ENCODE peak calls at places on chromosomes 3 and 15, in five cellular contexts. Q is fibroblast of lung, A is SK-N-SH, J is mesenchymal stem cell, I is GM23248. U is an unnamed sample. For H3K4me1, the result is how much of the 10 kb centered on the place peaks cover.

GRCh38 chr3:197117107-197117506 is 87.5 kb upstream of the MELTF start:
- DNase-seq in I (peak), A (no peak), Q (peak), J (peak), U (peak)

GRCh38 chr3:148606979-148607378 is 90.7 kb upstream of the AGTR1 start:
- DNase-seq in J (no peak), A (no peak), I (no peak), Q (no peak), U (no peak)

GRCh38 chr15:76199106-76200082 is 111.9 kb downstream of the ETFA start:
- DNase-seq in Q (peak), J (peak), A (no peak), I (peak), U (peak)

GRCh38 chr3:132154619-132155018 is 119.8 kb upstream of the CPNE4 start:
- DNase-seq in A (no peak), J (no peak), I (no peak), Q (no peak), U (no peak)

GRCh38 chr3:33030802-33031201 is 66.1 kb downstream of the GLB1 start:
- DNase-seq in J (no peak), Q (no peak), A (no peak), I (no peak), U (no peak)

GRCh38 chr15:59611277-59612260 is at the start of gene GCNT3:
- DNase-seq in I (peak), A (no peak), Q (peak), J (peak), U (peak)

GRCh38 chr3:138348950-138349739 is 766 bp downstream of the MRAS start:
- DNase-seq in A (peak), Q (peak), J (peak), I (peak), U (no peak)

GRCh38 chr3:42749753-42750231 is 23.3 kb downstream of the CCDC13 start:
- DNase-seq in J (no peak), I (peak), A (no peak), Q (no peak), U (peak)

GRCh38 chr3:145915787-145916186 is 245.2 kb downstream of the PLOD2 start:
- DNase-seq in Q (no peak), J (no peak), A (no peak), I (no peak), U (no peak)

GRCh38 chr15:43966646-43967045 is 139.8 kb downstream of the WDR76 start:
- DNase-seq in Q (peak), J (peak), I (peak), A (no peak), U (no peak)

GRCh38 chr3:87318609-87319008 is 42.2 kb upstream of the POU1F1 start:
- DNase-seq in J (no peak), A (no peak), Q (peak), I (peak), U (peak)

GRCh38 chr3:152102410-152102809 is 166.3 kb upstream of the MBNL1 start:
- DNase-seq in A (no peak), J (no peak), I (no peak), Q (no peak), U (no peak)
- H3K4me1 ChIP-seq in A (under half), J (under half), I (under half), Q (under half), U (under half)

GRCh38 chr15:70023064-70023768 is 74.5 kb downstream of the TLE3 start:
- DNase-seq in Q (peak), J (peak), A (no peak), I (peak), U (peak)
- H3K9ac ChIP-seq in Q (no peak), J (peak), A (no peak), I (peak), U (no peak)

GRCh38 chr3:89145995-89146394 is 38.6 kb downstream of the EPHA3 start:
- DNase-seq in A (no peak), Q (peak), J (peak), I (peak), U (peak)

GRCh38 chr3:89139901-89140300 is 32.5 kb downstream of the EPHA3 start:
- DNase-seq in A (no peak), Q (no peak), I (no peak), J (no peak), U (no peak)

GRCh38 chr3:89144080-89144479 is 36.7 kb downstream of the EPHA3 start:
- DNase-seq in I (no peak), Q (no peak), A (no peak), J (no peak), U (no peak)
- H2AFZ ChIP-seq in I (no peak), Q (no peak), A (no peak), J (no peak), U (no peak)

GRCh38 chr3:44982817-44983216 is 6.8 kb downstream of the EXOSC7 start:
- DNase-seq in A (no peak), Q (no peak), I (no peak), J (no peak), U (no peak)
- H3K4me1 ChIP-seq in A (under half), Q (under half), I (under half), J (under half), U (half or more)

DNA sequence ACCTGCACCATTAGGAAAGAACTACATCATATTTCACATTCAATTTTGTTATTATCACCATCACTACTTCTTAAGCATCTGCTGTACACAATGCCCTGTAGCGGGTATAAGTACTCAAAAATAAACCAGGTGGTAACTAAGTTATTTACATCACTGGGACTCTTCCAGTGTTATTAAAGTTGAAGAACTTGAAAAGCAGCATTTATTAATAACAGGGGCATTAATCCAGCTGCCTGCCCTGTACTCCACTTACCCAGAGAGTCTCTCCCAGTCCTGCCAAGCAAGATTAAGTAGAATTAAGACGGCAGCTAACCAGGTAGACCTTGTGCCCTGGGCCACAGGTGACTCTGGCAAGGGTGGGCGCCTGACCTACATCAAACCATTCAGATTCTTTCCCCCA is 65.2 kb downstream of the FHIT start:
- DNase-seq in A (no peak), I (no peak), Q (no peak), J (no peak), U (no peak)
- H3K9ac ChIP-seq in A (no peak), I (no peak), Q (no peak), J (no peak), U (no peak)

GRCh38 chr3:39051649-39052557 is at the start of the genes SCN11A and WDR48:
- DNase-seq in I (peak), Q (peak), A (peak), J (peak), U (peak)
- H2AFZ ChIP-seq in I (peak), Q (peak), A (peak), J (peak), U (peak)

GRCh38 chr15:99480223-99480810 is 85.5 kb upstream of the MEF2A start:
- DNase-seq in A (no peak), J (peak), I (no peak), Q (peak), U (no peak)

GRCh38 chr15:99485153-99485947 is 80.4 kb upstream of the MEF2A start:
- DNase-seq in J (no peak), Q (no peak), I (peak), A (no peak), U (no peak)

GRCh38 chr15:99481831-99482230 is 84.0 kb upstream of the MEF2A start:
- DNase-seq in J (no peak), Q (no peak), A (no peak), I (no peak), U (no peak)

GRCh38 chr15:99481406-99481805 is 84.4 kb upstream of the MEF2A start:
- DNase-seq in Q (no peak), J (no peak), A (no peak), I (no peak), U (no peak)

GRCh38 chr15:99482993-99483392 is 82.8 kb upstream of the MEF2A start:
- DNase-seq in I (no peak), Q (no peak), J (no peak), A (no peak), U (no peak)
- H3K4me1 ChIP-seq in I (under half), Q (under half), J (under half), A (under half), U (under half)

DNA sequence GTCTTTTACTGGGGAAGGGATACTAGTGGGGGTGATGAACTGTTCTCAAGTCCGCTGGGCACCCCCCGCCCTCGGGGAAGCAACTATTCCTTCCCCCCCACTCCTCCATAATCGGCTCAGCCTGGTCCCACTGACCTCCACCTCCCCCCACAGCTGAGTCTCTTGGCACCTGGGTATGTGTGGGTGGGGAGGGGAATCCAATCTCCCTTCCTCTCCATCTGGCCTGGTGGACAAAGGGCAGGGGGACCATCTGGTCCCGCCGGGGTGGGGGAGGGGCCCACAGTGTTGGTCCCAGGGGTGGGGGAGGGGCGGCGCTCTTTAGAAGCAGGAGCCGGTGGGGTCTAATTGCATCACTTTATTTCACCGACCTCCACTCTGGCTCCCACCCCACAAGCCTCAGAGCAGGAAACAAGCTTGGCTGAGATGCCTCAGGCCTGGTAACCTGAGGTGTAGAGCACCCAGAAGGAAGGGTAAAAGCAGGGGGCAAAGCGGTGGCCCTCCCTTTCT is 974 bp upstream of the PCBP4 start:
- DNase-seq in A (peak), Q (peak), J (no peak), I (peak), U (no peak)
- H3K9ac ChIP-seq in A (peak), Q (peak), J (peak), I (peak), U (no peak)

DNA sequence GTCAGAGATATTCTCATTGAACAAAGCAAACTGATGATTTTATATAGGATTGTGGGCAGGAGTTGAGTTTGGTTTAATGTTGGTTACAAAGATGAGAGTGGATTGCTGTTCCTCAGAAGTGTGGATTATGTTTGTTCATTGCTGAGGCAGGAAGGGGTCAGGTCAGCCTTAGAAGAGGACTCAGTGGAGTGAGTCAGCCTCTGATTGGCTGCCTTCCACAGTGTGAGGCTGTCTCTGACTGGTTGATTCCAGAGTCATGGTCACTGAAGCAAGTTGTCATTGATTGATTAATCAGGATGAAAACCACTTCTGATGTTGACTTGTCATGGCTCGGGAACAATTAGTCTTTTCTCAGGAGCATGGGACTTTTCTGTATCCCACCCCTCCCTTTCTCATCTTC is 36.2 kb downstream of the KBTBD12 start:
- DNase-seq in A (no peak), J (no peak), I (peak), Q (peak), U (peak)
- H2AFZ ChIP-seq in A (no peak), J (no peak), I (no peak), Q (no peak), U (no peak)